ENCODE peak calls at places on chromosomes 3 and 15, in six cellular contexts. One of them, this sample, is unnamed.
A peak's percentile ranks its signal among the peaks of the same experiment; 100 is the strongest.

GRCh38 chr3:107740992-107741896 is 218.5 kb downstream of the BBX start:
- DNase-seq in AG04450: no peak
- DNase-seq in dorsolateral prefrontal cortex: no peak
- DNase-seq in suprapubic skin: no peak
- DNase-seq in CD8-positive, alpha-beta T cell: no peak
- DNase-seq in cardiac muscle cell: no peak
- DNase-seq in this sample: no peak

GRCh38 chr15:89119489-89120478 is 31.5 kb downstream of the ABHD2 start:
- DNase-seq in dorsolateral prefrontal cortex: no peak
- DNase-seq in AG04450: no peak
- DNase-seq in cardiac muscle cell: peak; percentile 66
- DNase-seq in CD8-positive, alpha-beta T cell: no peak
- DNase-seq in suprapubic skin: no peak
- DNase-seq in this sample: no peak

GRCh38 chr3:23129817-23130216 is 73.3 kb upstream of the UBE2E2 start:
- DNase-seq in dorsolateral prefrontal cortex: no peak
- DNase-seq in AG04450: no peak
- DNase-seq in suprapubic skin: no peak
- DNase-seq in cardiac muscle cell: no peak
- DNase-seq in CD8-positive, alpha-beta T cell: no peak
- DNase-seq in this sample: no peak

GRCh38 chr3:8516783-8517182 is 15.2 kb downstream of the LMCD1 start:
- DNase-seq in AG04450: no peak
- DNase-seq in suprapubic skin: no peak
- DNase-seq in CD8-positive, alpha-beta T cell: no peak
- DNase-seq in dorsolateral prefrontal cortex: no peak
- DNase-seq in cardiac muscle cell: no peak
- DNase-seq in this sample: no peak

GRCh38 chr3:46985588-46985987 is 6.1 kb downstream of the NBEAL2 start:
- DNase-seq in AG04450: no peak
- DNase-seq in cardiac muscle cell: no peak
- DNase-seq in suprapubic skin: no peak
- DNase-seq in CD8-positive, alpha-beta T cell: no peak
- DNase-seq in dorsolateral prefrontal cortex: no peak
- DNase-seq in this sample: no peak

GRCh38 chr3:116871905-116872304 is 162.3 kb downstream of the TUSC7 start:
- DNase-seq in AG04450: no peak
- DNase-seq in dorsolateral prefrontal cortex: no peak
- DNase-seq in suprapubic skin: no peak
- DNase-seq in CD8-positive, alpha-beta T cell: no peak
- DNase-seq in cardiac muscle cell: no peak
- DNase-seq in this sample: no peak

GRCh38 chr15:31228980-31229826 is 97.4 kb upstream of the KLF13 start:
- DNase-seq in suprapubic skin: no peak
- DNase-seq in dorsolateral prefrontal cortex: no peak
- DNase-seq in AG04450: no peak
- DNase-seq in cardiac muscle cell: peak; percentile 48
- DNase-seq in CD8-positive, alpha-beta T cell: no peak
- DNase-seq in this sample: no peak

GRCh38 chr3:10974746-10975375 is 17.7 kb upstream of the SLC6A1 start:
- DNase-seq in AG04450: no peak
- DNase-seq in cardiac muscle cell: no peak
- DNase-seq in CD8-positive, alpha-beta T cell: no peak
- DNase-seq in suprapubic skin: no peak
- DNase-seq in dorsolateral prefrontal cortex: no peak
- DNase-seq in this sample: no peak

GRCh38 chr3:115503386-115503785 is 119.9 kb upstream of the GAP43 start:
- DNase-seq in CD8-positive, alpha-beta T cell: no peak
- DNase-seq in cardiac muscle cell: no peak
- DNase-seq in AG04450: no peak
- DNase-seq in dorsolateral prefrontal cortex: no peak
- DNase-seq in suprapubic skin: no peak
- DNase-seq in this sample: no peak

GRCh38 chr15:59685737-59686297 is 3.3 kb downstream of the BNIP2 start:
- DNase-seq in dorsolateral prefrontal cortex: no peak
- DNase-seq in cardiac muscle cell: no peak
- DNase-seq in AG04450: no peak
- DNase-seq in CD8-positive, alpha-beta T cell: no peak
- DNase-seq in suprapubic skin: no peak
- DNase-seq in this sample: no peak

GRCh38 chr15:69578792-69579587 is 126.4 kb downstream of the RPLP1 start:
- DNase-seq in suprapubic skin: no peak
- DNase-seq in dorsolateral prefrontal cortex: no peak
- DNase-seq in AG04450: no peak
- DNase-seq in cardiac muscle cell: no peak
- DNase-seq in CD8-positive, alpha-beta T cell: no peak
- DNase-seq in this sample: peak; percentile 86

GRCh38 chr3:32111560-32111959 is 5.1 kb downstream of the GPD1L start:
- DNase-seq in CD8-positive, alpha-beta T cell: no peak
- DNase-seq in suprapubic skin: peak; percentile 1
- DNase-seq in cardiac muscle cell: no peak
- DNase-seq in AG04450: no peak
- DNase-seq in dorsolateral prefrontal cortex: no peak
- DNase-seq in this sample: no peak

GRCh38 chr3:172347895-172348680 is 100.2 kb downstream of the GHSR start:
- DNase-seq in AG04450: no peak
- DNase-seq in suprapubic skin: no peak
- DNase-seq in cardiac muscle cell: no peak
- DNase-seq in CD8-positive, alpha-beta T cell: no peak
- DNase-seq in dorsolateral prefrontal cortex: no peak
- DNase-seq in this sample: no peak

GRCh38 chr15:92629975-92630626 is 25.5 kb downstream of the FAM174B start:
- DNase-seq in suprapubic skin: no peak
- DNase-seq in AG04450: no peak
- DNase-seq in cardiac muscle cell: no peak
- DNase-seq in dorsolateral prefrontal cortex: no peak
- DNase-seq in CD8-positive, alpha-beta T cell: no peak
- DNase-seq in this sample: no peak

GRCh38 chr15:50496692-50497091 is 49.8 kb downstream of the USP50 start:
- DNase-seq in suprapubic skin: no peak
- DNase-seq in AG04450: no peak
- DNase-seq in cardiac muscle cell: no peak
- DNase-seq in dorsolateral prefrontal cortex: no peak
- DNase-seq in CD8-positive, alpha-beta T cell: no peak
- DNase-seq in this sample: no peak

GRCh38 chr3:133393204-133393603 is 6.7 kb upstream of the BFSP2 start:
- DNase-seq in suprapubic skin: peak; percentile 15
- DNase-seq in CD8-positive, alpha-beta T cell: no peak
- DNase-seq in dorsolateral prefrontal cortex: no peak
- DNase-seq in AG04450: no peak
- DNase-seq in cardiac muscle cell: no peak
- DNase-seq in this sample: no peak

GRCh38 chr3:15983232-15983631 is 185.5 kb upstream of the ANKRD28 start:
- DNase-seq in dorsolateral prefrontal cortex: no peak
- DNase-seq in CD8-positive, alpha-beta T cell: no peak
- DNase-seq in AG04450: peak; percentile 49
- DNase-seq in suprapubic skin: no peak
- DNase-seq in cardiac muscle cell: no peak
- DNase-seq in this sample: no peak

GRCh38 chr15:68631621-68632051 is 52.8 kb downstream of the CORO2B start:
- DNase-seq in CD8-positive, alpha-beta T cell: no peak
- DNase-seq in suprapubic skin: no peak
- DNase-seq in dorsolateral prefrontal cortex: no peak
- DNase-seq in cardiac muscle cell: no peak
- DNase-seq in AG04450: no peak
- DNase-seq in this sample: no peak

GRCh38 chr3:62007036-62007435 is 366.3 kb downstream of the FEZF2 start:
- DNase-seq in suprapubic skin: no peak
- DNase-seq in dorsolateral prefrontal cortex: no peak
- DNase-seq in AG04450: no peak
- DNase-seq in CD8-positive, alpha-beta T cell: no peak
- DNase-seq in cardiac muscle cell: no peak
- DNase-seq in this sample: no peak

GRCh38 chr3:55662683-55663082 is 175.6 kb upstream of the WNT5A start:
- DNase-seq in AG04450: no peak
- DNase-seq in suprapubic skin: no peak
- DNase-seq in dorsolateral prefrontal cortex: no peak
- DNase-seq in CD8-positive, alpha-beta T cell: no peak
- DNase-seq in cardiac muscle cell: no peak
- DNase-seq in this sample: no peak

GRCh38 chr15:49472338-49472737 is 49.3 kb downstream of the FGF7 start:
- DNase-seq in cardiac muscle cell: no peak
- DNase-seq in AG04450: no peak
- DNase-seq in suprapubic skin: no peak
- DNase-seq in CD8-positive, alpha-beta T cell: no peak
- DNase-seq in dorsolateral prefrontal cortex: no peak
- DNase-seq in this sample: no peak

GRCh38 chr15:40252438-40253178 is 13.7 kb downstream of the PAK6 start:
- DNase-seq in cardiac muscle cell: peak; percentile 54
- DNase-seq in dorsolateral prefrontal cortex: no peak
- DNase-seq in AG04450: no peak
- DNase-seq in CD8-positive, alpha-beta T cell: no peak
- DNase-seq in suprapubic skin: no peak
- DNase-seq in this sample: no peak

GRCh38 chr3:68007621-68008226 is 353.3 kb upstream of the SUCLG2 start:
- DNase-seq in CD8-positive, alpha-beta T cell: peak; percentile 43
- DNase-seq in cardiac muscle cell: peak; percentile 41
- DNase-seq in AG04450: no peak
- DNase-seq in suprapubic skin: no peak
- DNase-seq in dorsolateral prefrontal cortex: peak; percentile 55
- DNase-seq in this sample: no peak

GRCh38 chr3:1848935-1849334 is 249.7 kb upstream of the CNTN4 start:
- DNase-seq in suprapubic skin: no peak
- DNase-seq in AG04450: no peak
- DNase-seq in CD8-positive, alpha-beta T cell: no peak
- DNase-seq in cardiac muscle cell: no peak
- DNase-seq in dorsolateral prefrontal cortex: no peak
- DNase-seq in this sample: no peak

GRCh38 chr15:71011503-71012155 is 103.6 kb upstream of the THSD4 start:
- DNase-seq in cardiac muscle cell: peak; percentile 46
- DNase-seq in dorsolateral prefrontal cortex: no peak
- DNase-seq in AG04450: peak; percentile 44
- DNase-seq in CD8-positive, alpha-beta T cell: no peak
- DNase-seq in suprapubic skin: no peak
- DNase-seq in this sample: no peak

GRCh38 chr15:48602358-48603122 is 43.0 kb downstream of the FBN1 start:
- DNase-seq in CD8-positive, alpha-beta T cell: no peak
- DNase-seq in dorsolateral prefrontal cortex: no peak
- DNase-seq in suprapubic skin: no peak
- DNase-seq in cardiac muscle cell: no peak
- DNase-seq in AG04450: no peak
- DNase-seq in this sample: no peak

GRCh38 chr3:23698652-23699313 is 107.0 kb upstream of the UBE2E1 start:
- DNase-seq in CD8-positive, alpha-beta T cell: no peak
- DNase-seq in AG04450: no peak
- DNase-seq in cardiac muscle cell: no peak
- DNase-seq in suprapubic skin: no peak
- DNase-seq in dorsolateral prefrontal cortex: no peak
- DNase-seq in this sample: no peak

GRCh38 chr3:37859354-37859753 is 2.3 kb upstream of the CTDSPL start:
- DNase-seq in suprapubic skin: no peak
- DNase-seq in dorsolateral prefrontal cortex: no peak
- DNase-seq in CD8-positive, alpha-beta T cell: no peak
- DNase-seq in cardiac muscle cell: no peak
- DNase-seq in AG04450: no peak
- DNase-seq in this sample: no peak

GRCh38 chr3:149476135-149476684 is 1.7 kb downstream of the TM4SF4 start:
- DNase-seq in AG04450: no peak
- DNase-seq in suprapubic skin: no peak
- DNase-seq in cardiac muscle cell: no peak
- DNase-seq in dorsolateral prefrontal cortex: no peak
- DNase-seq in CD8-positive, alpha-beta T cell: no peak
- DNase-seq in this sample: no peak

DNA sequence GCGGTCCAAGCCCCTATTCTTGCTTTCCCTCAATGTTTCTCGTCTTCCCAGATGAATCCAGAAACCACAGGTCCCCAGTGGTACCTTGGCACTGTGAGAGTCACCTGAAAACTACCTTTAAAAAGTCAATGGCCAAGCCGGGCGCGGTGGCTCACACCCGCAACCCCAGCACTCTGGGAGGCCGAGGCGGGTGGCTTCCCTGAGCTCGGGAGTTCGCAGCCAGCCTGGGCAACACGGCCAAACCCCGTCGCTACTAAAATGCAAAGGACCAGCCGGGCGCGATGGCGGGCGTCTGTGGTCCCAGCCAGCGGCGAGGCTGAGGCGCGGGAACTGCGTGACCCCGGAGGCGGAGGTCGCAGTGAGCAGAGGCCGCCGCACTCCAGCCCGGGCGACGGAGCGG is 285.9 kb downstream of the CHL1 start:
- DNase-seq in dorsolateral prefrontal cortex: no peak
- DNase-seq in AG04450: no peak
- DNase-seq in cardiac muscle cell: no peak
- DNase-seq in suprapubic skin: no peak
- DNase-seq in CD8-positive, alpha-beta T cell: no peak
- DNase-seq in this sample: no peak
- H3K27ac ChIP-seq in dorsolateral prefrontal cortex: no peak overlapping the region
- H3K27ac ChIP-seq in AG04450: no peak overlapping the region
- H3K27ac ChIP-seq in cardiac muscle cell: no peak overlapping the region
- H3K27ac ChIP-seq in suprapubic skin: no peak overlapping the region
- H3K27ac ChIP-seq in CD8-positive, alpha-beta T cell: no peak overlapping the region
- H3K27ac ChIP-seq in this sample: no peak overlapping the region

GRCh38 chr15:25848769-25849430 is 14.2 kb downstream of the ATP10A start:
- DNase-seq in CD8-positive, alpha-beta T cell: no peak
- DNase-seq in suprapubic skin: no peak
- DNase-seq in AG04450: no peak
- DNase-seq in cardiac muscle cell: no peak
- DNase-seq in dorsolateral prefrontal cortex: no peak
- DNase-seq in this sample: no peak
- H3K27ac ChIP-seq in CD8-positive, alpha-beta T cell: peak overlapping the region; percentile 72
- H3K27ac ChIP-seq in suprapubic skin: no peak overlapping the region
- H3K27ac ChIP-seq in AG04450: no peak overlapping the region
- H3K27ac ChIP-seq in cardiac muscle cell: no peak overlapping the region
- H3K27ac ChIP-seq in dorsolateral prefrontal cortex: no peak overlapping the region
- H3K27ac ChIP-seq in this sample: peak overlapping the region; percentile 92

GRCh38 chr3:151305778-151306157 is 10.9 kb downstream of the GPR87 start:
- DNase-seq in AG04450: no peak
- DNase-seq in dorsolateral prefrontal cortex: no peak
- DNase-seq in CD8-positive, alpha-beta T cell: no peak
- DNase-seq in suprapubic skin: no peak
- DNase-seq in cardiac muscle cell: no peak
- DNase-seq in this sample: no peak
- H3K27ac ChIP-seq in AG04450: peak overlapping the region; percentile 65
- H3K27ac ChIP-seq in dorsolateral prefrontal cortex: no peak overlapping the region
- H3K27ac ChIP-seq in CD8-positive, alpha-beta T cell: no peak overlapping the region
- H3K27ac ChIP-seq in suprapubic skin: peak overlapping the region; percentile 84
- H3K27ac ChIP-seq in cardiac muscle cell: no peak overlapping the region
- H3K27ac ChIP-seq in this sample: no peak overlapping the region

DNA sequence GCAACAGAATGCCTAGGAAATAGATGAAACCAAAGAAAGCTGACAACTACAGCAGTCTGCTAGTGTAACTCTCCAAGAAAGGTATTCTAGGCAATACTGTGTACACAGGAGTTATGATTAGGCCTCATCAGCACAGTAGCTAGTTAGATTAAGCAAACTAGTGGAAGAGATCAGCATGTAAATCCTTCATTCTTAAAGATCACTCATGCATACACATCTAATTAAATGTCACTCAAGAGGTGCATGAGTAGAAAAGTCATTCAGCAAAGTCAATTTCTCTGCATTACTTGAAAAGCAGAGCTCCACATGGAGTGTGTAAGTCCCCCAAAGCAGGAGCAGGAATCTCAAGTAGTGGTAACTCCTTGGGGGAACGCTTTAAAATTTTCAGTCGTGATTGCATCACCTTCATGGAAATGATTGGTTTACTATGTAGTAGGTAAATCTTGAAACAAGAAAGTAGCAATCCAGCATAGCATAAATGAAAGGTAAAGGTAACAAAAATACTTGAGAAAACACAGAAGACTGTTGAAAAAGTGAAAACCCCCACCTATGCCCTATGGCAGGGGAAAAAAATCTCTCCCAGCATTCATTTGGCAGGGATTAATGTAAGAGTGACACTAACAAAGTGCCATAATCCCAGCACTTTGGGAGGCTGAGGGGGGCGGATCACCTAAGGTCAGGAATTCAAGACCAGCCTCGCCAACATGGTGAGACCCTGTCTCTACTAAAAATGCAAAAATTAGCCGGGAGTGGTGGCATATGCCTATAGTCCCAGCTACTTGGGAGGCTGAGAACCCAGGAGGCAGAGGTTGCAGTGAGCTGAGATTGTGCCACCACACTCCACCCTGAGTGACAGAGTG is 29.4 kb upstream of the PPIB start:
- DNase-seq in dorsolateral prefrontal cortex: no peak
- DNase-seq in cardiac muscle cell: no peak
- DNase-seq in CD8-positive, alpha-beta T cell: no peak
- DNase-seq in AG04450: no peak
- DNase-seq in suprapubic skin: no peak
- DNase-seq in this sample: no peak
- H3K27ac ChIP-seq in dorsolateral prefrontal cortex: no peak overlapping the region
- H3K27ac ChIP-seq in cardiac muscle cell: no peak overlapping the region
- H3K27ac ChIP-seq in CD8-positive, alpha-beta T cell: no peak overlapping the region
- H3K27ac ChIP-seq in AG04450: no peak overlapping the region
- H3K27ac ChIP-seq in suprapubic skin: no peak overlapping the region
- H3K27ac ChIP-seq in this sample: no peak overlapping the region